ENCODE peak calls at places on chromosomes 4 and X, in four cellular contexts. One of them, this sample, is unnamed.

GRCh38 chr4:186458050-186458449 is 97.3 kb downstream of the MTNR1A start:
- DNase-seq in K562: no peak
- DNase-seq in HepG2: no peak
- DNase-seq in GM12878: no peak
- DNase-seq in this sample: no peak

GRCh38 chrX:28120076-28120475 is 138.8 kb upstream of the DCAF8L1 start:
- DNase-seq in K562: no peak
- DNase-seq in HepG2: no peak
- DNase-seq in GM12878: no peak
- DNase-seq in this sample: no peak

GRCh38 chr4:128986019-128986418 is 107.3 kb downstream of the SCLT1 start:
- DNase-seq in K562: no peak
- DNase-seq in HepG2: no peak
- DNase-seq in GM12878: no peak
- DNase-seq in this sample: no peak

GRCh38 chrX:101357166-101357795 is 8.7 kb upstream of the TIMM8A start:
- DNase-seq in K562: peak
- DNase-seq in HepG2: no peak
- DNase-seq in GM12878: no peak
- DNase-seq in this sample: no peak

GRCh38 chrX:71214152-71214551 is 8.9 kb upstream of the GJB1 start:
- DNase-seq in K562: no peak
- DNase-seq in HepG2: no peak
- DNase-seq in GM12878: no peak
- DNase-seq in this sample: no peak

GRCh38 chrX:105845661-105846060 is 23.3 kb downstream of the NRK start:
- DNase-seq in K562: no peak
- DNase-seq in HepG2: no peak
- DNase-seq in GM12878: no peak
- DNase-seq in this sample: peak

GRCh38 chrX:30027636-30028035 is 187.7 kb upstream of the MAGEB2 start:
- DNase-seq in K562: no peak
- DNase-seq in HepG2: no peak
- DNase-seq in GM12878: no peak
- DNase-seq in this sample: no peak

GRCh38 chrX:12330841-12331240 is 192.6 kb downstream of the FRMPD4 start:
- DNase-seq in K562: no peak
- DNase-seq in HepG2: no peak
- DNase-seq in GM12878: no peak
- DNase-seq in this sample: no peak

DNA sequence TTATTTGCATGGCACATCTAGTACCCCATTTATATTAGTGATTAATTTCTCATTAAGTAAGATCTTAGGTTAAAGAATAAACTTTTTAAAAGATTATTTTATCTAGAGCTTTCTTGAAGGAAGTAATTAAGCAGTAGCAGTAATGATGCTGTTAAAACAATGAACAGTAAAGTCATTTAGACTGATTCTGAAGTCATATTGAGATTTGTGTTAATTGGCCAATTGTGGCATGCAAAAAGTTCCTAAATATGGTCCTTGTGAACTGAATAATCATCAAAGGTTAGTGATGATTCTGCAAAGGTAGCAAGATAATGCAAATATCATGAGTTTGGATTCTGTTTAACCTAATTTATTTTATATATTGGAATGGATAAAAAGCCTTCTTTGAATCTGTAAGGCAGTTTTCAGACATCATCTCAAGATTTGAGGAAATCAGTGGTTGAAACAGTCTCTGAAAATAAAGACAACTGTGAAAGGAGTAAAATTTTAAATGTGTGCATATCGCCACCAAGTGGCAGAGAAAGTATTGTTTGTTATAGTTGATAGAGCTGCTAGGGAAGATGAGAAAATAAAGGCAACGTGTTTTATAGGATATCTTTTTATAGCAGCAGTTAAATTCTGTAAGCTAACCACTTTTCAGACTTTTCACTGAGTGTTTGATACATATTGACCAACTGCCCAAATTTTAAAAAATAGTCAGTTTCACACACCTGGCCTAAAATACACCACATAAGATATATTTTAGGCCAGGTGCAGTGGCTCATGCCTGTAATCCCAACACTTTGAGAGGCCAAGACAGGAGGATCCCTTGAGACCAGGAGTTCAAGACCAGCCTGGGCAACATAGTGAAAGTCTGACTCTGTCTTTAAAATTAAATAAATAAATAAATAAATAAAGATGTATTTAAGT is 79.6 kb downstream of the CCKAR start:
- DNase-seq in K562: peak
- DNase-seq in HepG2: peak
- DNase-seq in GM12878: peak
- DNase-seq in this sample: no peak
- TF ChIP-seq ESRRA in K562: no peak
- TF ChIP-seq ESRRA in HepG2: no peak
- TF ChIP-seq ESRRA in GM12878: no peak
- TF ChIP-seq ESRRA in this sample: no peak

DNA sequence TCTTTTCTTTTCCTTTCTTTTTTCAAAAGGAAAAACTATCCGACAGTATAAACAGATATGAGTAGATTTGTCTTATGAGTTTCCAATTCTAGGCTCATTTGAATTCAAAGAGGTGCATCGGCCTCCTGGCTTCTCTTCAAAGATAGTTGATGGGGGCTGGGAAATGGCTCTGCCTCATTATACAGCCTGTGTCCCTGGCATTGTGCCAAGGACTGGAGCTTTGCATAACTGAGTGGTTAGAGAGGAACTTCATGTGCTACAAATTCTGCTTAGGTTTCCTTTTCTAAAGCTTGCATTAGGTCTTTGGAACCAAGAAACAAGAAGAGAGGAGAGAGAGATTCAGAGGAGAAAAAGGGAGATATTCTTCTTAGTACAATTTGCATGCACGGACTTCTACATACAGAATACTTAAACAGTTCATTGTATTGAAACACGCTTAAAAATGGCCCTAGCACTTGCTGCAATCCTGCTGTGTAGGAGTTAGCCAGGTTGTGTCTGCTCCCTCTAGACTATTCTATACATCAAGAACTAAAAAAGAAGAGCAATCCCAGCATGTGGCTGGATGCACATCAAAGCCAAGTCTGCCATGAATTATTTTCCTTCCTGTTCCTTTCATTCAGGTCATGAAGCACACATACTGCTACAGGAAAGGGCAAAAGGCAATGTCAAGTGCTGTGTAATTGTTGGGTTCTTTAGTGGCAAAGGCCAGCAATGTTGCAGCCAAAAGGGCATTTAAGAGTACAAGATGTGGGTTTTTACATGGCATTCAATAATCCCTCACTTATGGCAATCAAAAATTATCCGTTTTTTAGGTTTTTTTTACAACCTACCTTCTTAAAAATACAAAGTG is 70.9 kb downstream of the INTS12 start:
- DNase-seq in K562: no peak
- DNase-seq in HepG2: peak
- DNase-seq in GM12878: peak
- DNase-seq in this sample: no peak
- TF ChIP-seq MAX in K562: no peak
- TF ChIP-seq MAX in HepG2: no peak
- TF ChIP-seq MAX in GM12878: no peak
- TF ChIP-seq MAX in this sample: no peak

GRCh38 chrX:110212299-110212698 is 105.6 kb downstream of the AMMECR1 start:
- DNase-seq in K562: no peak
- DNase-seq in HepG2: no peak
- DNase-seq in GM12878: no peak
- DNase-seq in this sample: no peak
- TF ChIP-seq ATF3 in K562: no peak
- TF ChIP-seq ATF3 in HepG2: no peak
- TF ChIP-seq ATF3 in GM12878: no peak
- TF ChIP-seq ATF3 in this sample: no peak

DNA sequence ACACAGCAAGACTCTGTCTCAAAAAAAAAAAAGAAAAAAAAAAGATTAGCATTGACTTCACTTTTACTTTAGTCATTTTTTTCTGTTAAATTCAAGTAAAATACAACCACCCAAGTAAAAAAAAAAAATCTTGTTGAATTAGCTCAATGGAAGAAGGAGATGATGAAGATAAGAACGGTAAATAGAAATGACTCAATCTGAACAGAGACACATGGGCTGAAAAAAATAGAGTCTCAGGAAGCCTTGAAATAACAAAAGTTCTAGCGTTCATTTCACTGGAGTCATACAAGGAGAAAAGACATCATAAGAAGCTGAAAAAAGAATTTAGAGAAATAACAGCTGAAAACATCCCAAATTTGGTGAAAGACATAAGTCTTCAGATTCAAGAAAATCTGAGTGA is 75.5 kb downstream of the CASP3 start:
- DNase-seq in K562: no peak
- DNase-seq in HepG2: no peak
- DNase-seq in GM12878: no peak
- DNase-seq in this sample: no peak
- TF ChIP-seq ESRRA in K562: no peak
- TF ChIP-seq ESRRA in HepG2: no peak
- TF ChIP-seq ESRRA in GM12878: no peak
- TF ChIP-seq ESRRA in this sample: no peak

GRCh38 chr4:140757220-140757607 is 1.0 kb upstream of the TBC1D9 start:
- DNase-seq in K562: no peak
- DNase-seq in HepG2: no peak
- DNase-seq in GM12878: no peak
- DNase-seq in this sample: no peak

GRCh38 chr4:140756292-140757219 is at the start of gene TBC1D9:
- DNase-seq in K562: no peak
- DNase-seq in HepG2: peak
- DNase-seq in GM12878: peak
- DNase-seq in this sample: peak

GRCh38 chr4:140752669-140753068 is 3.5 kb downstream of the TBC1D9 start:
- DNase-seq in K562: no peak
- DNase-seq in HepG2: no peak
- DNase-seq in GM12878: no peak
- DNase-seq in this sample: no peak

GRCh38 chr4:140754918-140755810 is 1.0 kb downstream of the TBC1D9 start:
- DNase-seq in K562: no peak
- DNase-seq in HepG2: no peak
- DNase-seq in GM12878: no peak
- DNase-seq in this sample: no peak

DNA sequence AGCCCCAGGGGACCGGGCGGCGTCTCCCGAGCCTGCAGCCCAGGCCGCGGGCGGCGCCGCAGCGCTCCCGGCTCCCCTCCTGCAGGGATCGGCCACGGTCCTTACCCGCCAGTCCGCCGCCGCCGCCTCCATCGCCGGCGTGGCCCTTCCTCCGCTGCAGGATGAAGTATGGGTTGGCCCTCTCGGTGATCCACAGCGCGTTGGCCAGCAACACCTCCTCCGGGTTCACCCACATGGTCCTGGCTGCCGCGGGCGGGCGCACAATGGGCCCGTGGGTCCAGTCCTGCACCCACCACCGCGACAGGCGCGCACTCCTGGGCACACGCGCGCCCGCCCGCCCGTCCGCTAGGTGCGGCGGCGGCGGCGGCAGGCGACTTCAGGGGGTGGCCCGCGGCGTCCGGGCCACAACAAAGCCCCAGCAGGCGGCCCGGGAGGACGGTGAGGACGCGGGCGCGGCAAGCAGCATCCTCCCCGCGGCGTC is 334 bp downstream of the TBC1D9 start:
- DNase-seq in K562: no peak
- DNase-seq in HepG2: no peak
- DNase-seq in GM12878: no peak
- DNase-seq in this sample: peak
- TF ChIP-seq MAX in K562: no peak
- TF ChIP-seq MAX in HepG2: peak
- TF ChIP-seq MAX in GM12878: no peak
- TF ChIP-seq MAX in this sample: no peak

GRCh38 chr4:107600456-107600855 is 119.6 kb downstream of the PAPSS1 start:
- DNase-seq in K562: no peak
- DNase-seq in HepG2: no peak
- DNase-seq in GM12878: no peak
- DNase-seq in this sample: no peak
- TF ChIP-seq ATF3 in K562: no peak
- TF ChIP-seq ATF3 in HepG2: no peak
- TF ChIP-seq ATF3 in GM12878: no peak
- TF ChIP-seq ATF3 in this sample: no peak

GRCh38 chr4:90127223-90127705 is at the start of gene CCSER1:
- DNase-seq in K562: no peak
- DNase-seq in HepG2: no peak
- DNase-seq in GM12878: no peak
- DNase-seq in this sample: peak

GRCh38 chr4:90121961-90122748 is 5.0 kb upstream of the CCSER1 start:
- DNase-seq in K562: no peak
- DNase-seq in HepG2: no peak
- DNase-seq in GM12878: no peak
- DNase-seq in this sample: no peak

GRCh38 chr4:90126805-90127204 is 389 bp upstream of the CCSER1 start:
- DNase-seq in K562: no peak
- DNase-seq in HepG2: no peak
- DNase-seq in GM12878: no peak
- DNase-seq in this sample: no peak

DNA sequence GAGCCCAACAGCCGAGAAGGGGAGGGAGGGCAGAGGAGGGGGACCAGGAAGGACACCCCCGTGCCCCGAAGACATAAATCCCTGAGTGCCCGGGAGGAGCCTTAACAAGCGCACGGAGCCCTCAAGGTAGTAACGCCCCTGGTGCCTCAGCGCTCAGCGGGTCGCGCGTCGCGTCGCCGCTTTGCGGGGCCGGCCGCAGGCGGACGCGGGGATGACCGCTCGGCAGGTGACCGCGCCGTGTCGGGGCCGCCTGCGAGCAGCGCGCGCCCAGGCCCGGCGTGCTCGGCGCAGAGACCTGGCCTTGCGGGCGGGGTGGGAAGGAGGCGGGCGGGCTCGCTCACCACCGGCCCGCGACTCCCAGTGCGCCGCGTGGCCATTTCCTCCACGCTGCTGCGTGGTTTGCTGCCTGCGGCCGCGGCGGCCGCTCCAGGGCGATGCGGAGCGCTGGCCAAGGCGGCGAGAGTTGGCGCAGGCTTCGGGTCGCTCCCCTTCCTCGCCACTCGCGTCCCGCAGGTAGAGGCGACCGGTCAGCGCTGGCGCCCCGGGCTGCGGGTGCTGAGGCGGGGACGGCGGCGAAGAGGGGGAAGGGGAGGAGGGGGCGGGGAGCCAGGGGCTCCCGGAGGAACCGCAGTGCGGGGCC is 632 bp downstream of the CCSER1 start:
- DNase-seq in K562: no peak
- DNase-seq in HepG2: no peak
- DNase-seq in GM12878: no peak
- DNase-seq in this sample: peak
- TF ChIP-seq ESRRA in K562: no peak
- TF ChIP-seq ESRRA in HepG2: no peak
- TF ChIP-seq ESRRA in GM12878: no peak
- TF ChIP-seq ESRRA in this sample: no peak

GRCh38 chrX:73847991-73848390 is 285.0 kb downstream of the CHIC1 start:
- DNase-seq in K562: no peak
- DNase-seq in HepG2: no peak
- DNase-seq in GM12878: no peak
- DNase-seq in this sample: no peak

GRCh38 chrX:73850124-73851013 is 287.4 kb downstream of the CHIC1 start:
- DNase-seq in K562: peak
- DNase-seq in HepG2: peak
- DNase-seq in GM12878: peak
- DNase-seq in this sample: peak

GRCh38 chrX:73849054-73849453 is 286.1 kb downstream of the CHIC1 start:
- DNase-seq in K562: no peak
- DNase-seq in HepG2: no peak
- DNase-seq in GM12878: no peak
- DNase-seq in this sample: no peak

GRCh38 chrX:73852022-73852421 is 289.0 kb downstream of the CHIC1 start:
- DNase-seq in K562: no peak
- DNase-seq in HepG2: no peak
- DNase-seq in GM12878: no peak
- DNase-seq in this sample: no peak

GRCh38 chrX:73851014-73852009 is 288.3 kb downstream of the CHIC1 start:
- DNase-seq in K562: peak
- DNase-seq in HepG2: no peak
- DNase-seq in GM12878: peak
- DNase-seq in this sample: no peak
- TF ChIP-seq MAX in K562: peak
- TF ChIP-seq MAX in HepG2: no peak
- TF ChIP-seq MAX in GM12878: no peak
- TF ChIP-seq MAX in this sample: no peak

This sample was measured in WTC11.